ENCODE peak calls at places on chromosomes 16 and 17, in seven cellular contexts. H is substantia nigra; Y is WTC11; D is NCI-H146; Q is stromal cell of bone marrow; O is stimulated activated CD8-positive, alpha-beta memory T cell treated with anti-CD3 and anti-CD28 coated beads, Interleukin-15, amount 100 ng/mL, for 4 hours; P is IMR-90. G is an unnamed sample.

GRCh38 chr17:66488874-66489273 is 186.5 kb downstream of the PRKCA start:
- DNase-seq in Y (no peak), P (no peak), D (no peak), O (no peak), Q (no peak), H (no peak), G (no peak)

GRCh38 chr17:78082988-78083387 is 45.6 kb downstream of the TMC6 start:
- DNase-seq in H (no peak), O (no peak), Q (no peak), Y (no peak), D (peak; percentile 89), P (no peak), G (no peak)

GRCh38 chr17:75152523-75152922 is 1.8 kb downstream of the JPT1 start:
- DNase-seq in Q (no peak), Y (no peak), P (peak; percentile 12), D (no peak), O (no peak), H (no peak), G (no peak)

GRCh38 chr16:191783-192294 is 11.6 kb downstream of the HBQ1 start:
- DNase-seq in D (no peak), H (no peak), Y (no peak), O (no peak), P (peak; percentile 33), Q (no peak), G (no peak)

GRCh38 chr17:48113201-48113676 is 5.7 kb downstream of the SNX11 start:
- DNase-seq in P (no peak), Y (no peak), D (no peak), H (no peak), O (no peak), Q (no peak), G (peak; percentile 30)

GRCh38 chr16:85556456-85557082 is 56.6 kb upstream of the GSE1 start:
- DNase-seq in H (no peak), P (no peak), Y (peak; percentile 65), Q (no peak), D (peak; percentile 43), O (no peak), G (peak; percentile 52)

GRCh38 chr17:69508814-69509213 is 94.3 kb downstream of the MAP2K6 start:
- DNase-seq in D (no peak), Y (no peak), P (no peak), O (no peak), Q (no peak), H (no peak), G (no peak)

GRCh38 chr16:48936811-48937210 is 326.8 kb upstream of the N4BP1 start:
- DNase-seq in H (no peak), Y (no peak), Q (no peak), P (no peak), D (no peak), O (no peak), G (no peak)

GRCh38 chr16:53159781-53160436 is 105.1 kb downstream of the CHD9 start:
- DNase-seq in Q (peak; percentile 21), P (peak; percentile 62), Y (no peak), O (no peak), H (no peak), D (peak; percentile 41), G (no peak)

GRCh38 chr17:6162892-6163291 is 92.7 kb downstream of the WSCD1 start:
- DNase-seq in Q (no peak), H (no peak), D (no peak), P (no peak), Y (no peak), O (no peak), G (no peak)

GRCh38 chr16:65061263-65061662 is 60.6 kb downstream of the CDH11 start:
- DNase-seq in P (no peak), D (no peak), O (no peak), Q (no peak), Y (no peak), H (no peak), G (no peak)

GRCh38 chr17:73952136-73952497 is 251.4 kb upstream of the RPL38 start:
- DNase-seq in Y (no peak), Q (no peak), H (peak; percentile 21), D (no peak), O (no peak), P (no peak), G (no peak)

GRCh38 chr17:72890711-72891110 is 201.8 kb downstream of the SLC39A11 start:
- DNase-seq in Y (no peak), H (no peak), P (peak; percentile 23), O (no peak), D (no peak), Q (peak; percentile 16), G (no peak)

GRCh38 chr16:86970726-86971125 is 346.5 kb downstream of the C16orf95 start:
- DNase-seq in P (no peak), D (no peak), O (no peak), Y (no peak), Q (no peak), H (no peak), G (no peak)

GRCh38 chr17:5425826-5426225 is 5.8 kb downstream of the RPAIN start:
- DNase-seq in Q (no peak), O (no peak), Y (no peak), P (no peak), D (no peak), H (no peak), G (no peak)

GRCh38 chr17:76677406-76677805 is 33.4 kb downstream of the MXRA7 start:
- DNase-seq in O (no peak), H (no peak), Y (no peak), Q (no peak), D (no peak), P (no peak), G (no peak)

G was measured in activated B cell treated with CpG ODN at 0.5 μM for 24 hours.